ENCODE peak calls at places on chromosomes 13 and 19, in four cellular contexts. C is HFFc6, Q is nephron progenitor cell, L is brain microvascular endothelial cell. K is an unnamed sample.

GRCh38 chr19:1538978-1539377 is 15.1 kb downstream of the PLK5 start:
- DNase-seq in C (no peak), Q (no peak), L (no peak), K (no peak)

GRCh38 chr19:1250374-1251232 is 2.2 kb downstream of the MIDN start:
- DNase-seq in C (no peak), Q (peak), L (peak), K (peak)

GRCh38 chr19:54803410-54803809 is at the start of gene KIR2DL4:
- DNase-seq in C (no peak), Q (no peak), L (no peak), K (no peak)

GRCh38 chr19:23273022-23273593 is 22.9 kb upstream of the ZNF724 start:
- DNase-seq in C (no peak), Q (no peak), L (no peak), K (no peak)

GRCh38 chr19:3683866-3684816 is 16.1 kb downstream of the PIP5K1C start:
- DNase-seq in C (peak), Q (no peak), L (peak), K (no peak)

GRCh38 chr19:1087813-1088418 is 7.3 kb downstream of the POLR2E start:
- DNase-seq in C (no peak), Q (no peak), L (no peak), K (no peak)

GRCh38 chr19:51820821-51821446 is 26.0 kb downstream of the FPR3 start:
- DNase-seq in C (no peak), Q (no peak), L (no peak), K (no peak)

GRCh38 chr13:23748591-23748990 is 140.6 kb downstream of the MIPEP start:
- DNase-seq in C (no peak), Q (no peak), L (no peak), K (no peak)

GRCh38 chr13:20658451-20658850 is 45.0 kb upstream of the IL17D start:
- DNase-seq in C (no peak), Q (no peak), L (no peak), K (no peak)

GRCh38 chr13:102983496-102983895 is 82.7 kb downstream of the SLC10A2 start:
- DNase-seq in C (no peak), Q (no peak), L (peak), K (no peak)

GRCh38 chr13:23159587-23160240 is 21.1 kb upstream of the SGCG start:
- DNase-seq in C (no peak), Q (peak), L (no peak), K (peak)

GRCh38 chr19:14081797-14082674 is 3.5 kb downstream of the C19orf67 start:
- DNase-seq in C (no peak), Q (no peak), L (no peak), K (no peak)

GRCh38 chr19:1933245-1933644 is 7.7 kb upstream of the CSNK1G2 start:
- DNase-seq in C (no peak), Q (no peak), L (no peak), K (no peak)

GRCh38 chr19:13610042-13610691 is 103.9 kb upstream of the CACNA1A start:
- DNase-seq in C (no peak), Q (no peak), L (no peak), K (no peak)

GRCh38 chr13:50676602-50677001 is 166.9 kb downstream of the DLEU7 start:
- DNase-seq in C (peak), Q (no peak), L (peak), K (no peak)

GRCh38 chr19:55024111-55024510 is 14.0 kb downstream of the GP6 start:
- DNase-seq in C (no peak), Q (no peak), L (no peak), K (no peak)

GRCh38 chr13:111913790-111914189 is 153.2 kb upstream of the SOX1 start:
- DNase-seq in C (no peak), Q (no peak), L (no peak), K (no peak)

GRCh38 chr13:98586400-98587144 is 9.7 kb upstream of the STK24 start:
- DNase-seq in C (no peak), Q (no peak), L (no peak), K (no peak)

GRCh38 chr19:48962029-48962848 is 2.9 kb upstream of the FTL start:
- DNase-seq in C (no peak), Q (no peak), L (no peak), K (no peak)

GRCh38 chr13:114049026-114049425 is 75.2 kb upstream of the C13orf46 start:
- DNase-seq in C (no peak), Q (no peak), L (no peak), K (no peak)

GRCh38 chr19:28076628-28077027 is 1136.3 kb downstream of the UQCRFS1 start:
- DNase-seq in C (no peak), Q (no peak), L (no peak), K (no peak)

DNA sequence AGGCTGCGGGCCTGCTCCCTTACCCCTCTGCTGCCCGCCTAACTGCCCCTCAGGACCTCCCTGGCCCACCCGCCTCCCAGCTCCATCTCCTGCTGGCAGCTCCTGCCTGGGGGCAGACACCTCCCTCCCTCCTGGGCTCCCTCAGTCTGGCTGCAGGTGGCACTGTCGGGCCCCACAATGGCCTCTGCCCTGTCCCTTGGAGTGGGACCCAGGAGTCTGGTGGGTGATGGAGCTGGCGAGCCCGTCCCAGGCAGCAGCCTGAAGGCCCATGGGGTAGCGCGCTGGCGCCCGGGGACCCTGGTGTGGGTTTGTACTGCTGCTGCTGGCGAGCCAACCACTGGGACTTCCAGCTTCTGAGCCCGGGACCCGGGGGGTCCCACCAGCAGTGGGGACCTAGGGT is 83.6 kb downstream of the KDM4B start:
- DNase-seq in C (no peak), Q (no peak), L (no peak), K (no peak)
- TF ChIP-seq CTCF in C (peak), Q (no peak), L (peak), K (no peak)

GRCh38 chr19:41930926-41931592 is 2.8 kb upstream of the ERFL start:
- DNase-seq in C (no peak), Q (no peak), L (no peak), K (no peak)
- TF ChIP-seq CTCF in C (peak), Q (peak), L (peak), K (peak)

DNA sequence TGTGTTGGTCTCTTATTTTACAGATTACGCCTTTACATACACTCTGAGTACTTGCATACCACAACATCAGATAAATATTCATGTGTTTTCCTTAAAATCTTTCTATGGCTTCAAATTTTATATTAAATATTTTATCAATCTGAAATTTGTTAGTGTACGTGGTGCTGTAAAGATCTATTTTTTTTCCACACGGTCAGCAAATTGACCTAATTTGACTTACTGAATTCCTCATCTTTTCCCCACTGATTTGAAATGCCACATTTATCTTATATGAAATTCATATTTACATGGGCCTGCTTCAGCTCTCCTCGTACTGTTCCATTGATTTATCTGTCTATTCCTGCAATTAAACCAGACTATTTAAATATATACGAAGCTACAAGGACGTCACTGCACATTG is 433.8 kb upstream of the ZNF507 start:
- DNase-seq in C (no peak), Q (no peak), L (no peak), K (no peak)
- TF ChIP-seq CTCF in C (no peak), Q (no peak), L (no peak), K (no peak)

GRCh38 chr19:53019684-53020083 is 6.0 kb downstream of the ERVV-1 start:
- DNase-seq in C (no peak), Q (no peak), L (no peak), K (no peak)
- TF ChIP-seq CTCF in C (peak), Q (no peak), L (no peak), K (no peak)

GRCh38 chr19:9883231-9883758 is 48.2 kb downstream of the PIN1 start:
- DNase-seq in C (no peak), Q (peak), L (no peak), K (no peak)

GRCh38 chr19:9883764-9884163 is 48.6 kb downstream of the PIN1 start:
- DNase-seq in C (no peak), Q (no peak), L (no peak), K (no peak)

GRCh38 chr19:9881720-9882119 is 46.6 kb downstream of the PIN1 start:
- DNase-seq in C (no peak), Q (no peak), L (no peak), K (no peak)

GRCh38 chr19:9885077-9885552 is 50.0 kb downstream of the PIN1 start:
- DNase-seq in C (peak), Q (no peak), L (peak), K (no peak)
- TF ChIP-seq CTCF in C (peak), Q (no peak), L (peak), K (no peak)

DNA sequence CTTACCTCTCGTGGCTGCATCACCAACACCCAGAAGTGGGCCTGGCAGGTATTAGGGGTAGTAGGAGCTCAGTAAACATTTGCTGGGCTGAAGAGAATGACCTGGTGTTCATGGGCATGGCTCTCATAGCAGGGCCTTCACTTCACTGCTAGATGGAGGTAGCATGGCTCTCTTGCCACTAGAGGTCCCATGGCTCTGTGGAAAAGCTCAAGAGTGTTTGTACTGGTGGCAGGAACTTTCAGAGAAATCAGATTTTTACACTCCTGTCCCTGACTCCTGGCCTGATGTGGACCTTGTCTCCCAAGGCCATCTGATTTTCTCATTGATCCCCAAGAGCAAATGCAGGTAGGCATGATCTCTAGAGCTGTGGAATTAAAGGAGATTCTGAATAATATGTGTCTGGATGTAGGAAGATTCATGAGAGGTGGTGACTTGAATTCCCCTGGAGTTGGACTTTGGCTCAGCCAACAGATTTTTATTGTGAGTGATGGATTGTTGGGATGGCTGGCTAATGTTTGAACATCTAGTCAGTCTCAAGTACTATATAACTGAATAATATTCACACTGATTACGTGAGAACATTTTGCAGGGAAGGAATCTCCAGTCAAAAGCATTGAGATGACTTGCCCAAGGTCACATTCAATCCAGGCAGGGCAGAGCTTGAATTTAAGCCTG is 5.8 kb downstream of the ZNF574 start:
- DNase-seq in C (peak), Q (no peak), L (peak), K (no peak)
- TF ChIP-seq CTCF in C (peak), Q (peak), L (peak), K (peak)